ENCODE peak calls at places on chromosomes 13 and 19, in seven cellular contexts. T is neural progenitor cell, H is keratinocyte, G is body of pancreas, Z is PC-9, I is GM23248, B is heart right ventricle. N is an unnamed sample. For H3K4me1 and H3K27me3, the result is how much of the 10 kb centered on the place peaks cover.

GRCh38 chr13:34671136-34671535 is 270.9 kb upstream of the NBEA start:
- DNase-seq in T (no peak), H (no peak), G (no peak), Z (no peak), I (peak), B (peak), N (peak)

GRCh38 chr13:49620170-49620621 is 8.1 kb upstream of the ARL11 start:
- DNase-seq in T (no peak), H (no peak), G (no peak), Z (no peak), I (peak), B (no peak), N (peak)

GRCh38 chr19:44653343-44653742 is 9.6 kb downstream of the PVR start:
- DNase-seq in T (no peak), H (no peak), G (no peak), Z (no peak), I (no peak), B (no peak), N (no peak)

GRCh38 chr19:30076101-30076551 is 134.1 kb downstream of the URI1 start:
- DNase-seq in T (no peak), H (no peak), G (no peak), Z (no peak), I (no peak), B (no peak), N (no peak)

GRCh38 chr13:18936104-18936503 is 245.5 kb downstream of the TUBA3C start:
- DNase-seq in T (no peak), H (no peak), G (no peak), Z (no peak), I (peak), B (no peak), N (no peak)

GRCh38 chr13:109307027-109307426 is 479.4 kb downstream of the IRS2 start:
- DNase-seq in T (no peak), H (no peak), G (no peak), Z (no peak), I (no peak), B (no peak), N (no peak)

GRCh38 chr13:66138172-66138811 is 1091.8 kb downstream of the PCDH9 start:
- DNase-seq in T (no peak), H (no peak), G (no peak), Z (no peak), I (no peak), B (no peak), N (no peak)

GRCh38 chr19:43460362-43461016 is 4.9 kb downstream of the LYPD3 start:
- DNase-seq in T (no peak), H (no peak), G (no peak), Z (no peak), I (no peak), B (no peak), N (no peak)

GRCh38 chr13:73578251-73578875 is 519.6 kb downstream of the KLF5 start:
- DNase-seq in T (no peak), H (no peak), G (no peak), Z (no peak), I (peak), B (no peak), N (no peak)

GRCh38 chr19:50204811-50205675 is 1.6 kb downstream of the MYH14 start:
- DNase-seq in T (peak), H (no peak), G (peak), Z (peak), I (no peak), B (peak), N (peak)

GRCh38 chr13:97849305-97849704 is 104.2 kb upstream of the IPO5 start:
- DNase-seq in T (peak), H (no peak), G (no peak), Z (peak), I (peak), B (no peak), N (no peak)

GRCh38 chr19:1531587-1531986 is 7.7 kb downstream of the PLK5 start:
- DNase-seq in T (no peak), H (no peak), G (no peak), Z (no peak), I (no peak), B (no peak), N (peak)

GRCh38 chr13:73800011-73800410 is 334.2 kb downstream of the KLF12 start:
- DNase-seq in T (no peak), H (no peak), G (no peak), Z (no peak), I (no peak), B (no peak), N (no peak)

GRCh38 chr19:39474139-39474620 is 6.5 kb upstream of the TIMM50 start:
- DNase-seq in T (peak), H (no peak), G (peak), Z (no peak), I (peak), B (peak), N (peak)

GRCh38 chr13:49580980-49581680 is 4.2 kb downstream of the RCBTB1 start:
- DNase-seq in T (no peak), H (no peak), G (no peak), Z (no peak), I (no peak), B (no peak), N (no peak)

GRCh38 chr13:106471957-106472543 is 63.4 kb downstream of the EFNB2 start:
- DNase-seq in T (peak), H (peak), G (no peak), Z (peak), I (peak), B (peak), N (no peak)

GRCh38 chr13:76693086-76693485 is 193.1 kb downstream of the KCTD12 start:
- DNase-seq in T (no peak), H (no peak), G (no peak), Z (no peak), I (no peak), B (no peak), N (no peak)

GRCh38 chr13:101841687-101842086 is 389.2 kb downstream of the ITGBL1 start:
- DNase-seq in T (no peak), H (no peak), G (no peak), Z (no peak), I (no peak), B (no peak), N (no peak)

GRCh38 chr19:44585371-44586141 is 27.8 kb upstream of the IGSF23 start:
- DNase-seq in T (no peak), H (no peak), G (no peak), Z (peak), I (peak), B (no peak), N (no peak)

GRCh38 chr13:36343766-36344165 is 2.4 kb downstream of the SPART start:
- DNase-seq in T (no peak), H (no peak), G (no peak), Z (no peak), I (no peak), B (no peak), N (no peak)

GRCh38 chr19:45763691-45764294 is 5.3 kb downstream of the SIX5 start:
- DNase-seq in T (no peak), H (no peak), G (no peak), Z (no peak), I (no peak), B (no peak), N (peak)

GRCh38 chr13:28100149-28101121 is at the start of gene FLT3:
- DNase-seq in T (peak), H (no peak), G (peak), Z (no peak), I (peak), B (no peak), N (no peak)

GRCh38 chr13:83536153-83536552 is 346.1 kb downstream of the SLITRK1 start:
- DNase-seq in T (no peak), H (no peak), G (no peak), Z (no peak), I (no peak), B (no peak), N (no peak)

GRCh38 chr19:42440357-42441046 is 2.2 kb downstream of the CXCL17 start:
- DNase-seq in T (peak), H (no peak), G (peak), Z (no peak), I (peak), B (peak), N (peak)

GRCh38 chr13:74889321-74889720 is 592.6 kb downstream of the TBC1D4 start:
- DNase-seq in T (no peak), H (peak), G (no peak), Z (no peak), I (no peak), B (no peak), N (no peak)

GRCh38 chr19:4380254-4380727 is 20.1 kb downstream of the SH3GL1 start:
- DNase-seq in T (no peak), H (no peak), G (peak), Z (no peak), I (peak), B (peak), N (peak)

GRCh38 chr19:55687281-55688172 is 12.5 kb downstream of the EPN1 start:
- DNase-seq in T (no peak), H (no peak), G (no peak), Z (no peak), I (no peak), B (no peak), N (no peak)

GRCh38 chr19:35712910-35713845 is 4.6 kb upstream of the KMT2B start:
- DNase-seq in T (no peak), H (no peak), G (no peak), Z (no peak), I (no peak), B (no peak), N (peak)

GRCh38 chr19:47109177-47109540 is 4.4 kb downstream of the ZC3H4 start:
- DNase-seq in T (no peak), H (no peak), G (no peak), Z (no peak), I (no peak), B (no peak), N (no peak)

GRCh38 chr19:47107201-47107952 is 6.2 kb downstream of the ZC3H4 start:
- DNase-seq in T (no peak), H (no peak), G (peak), Z (peak), I (peak), B (no peak), N (no peak)

GRCh38 chr19:47109541-47110375 is 3.8 kb downstream of the ZC3H4 start:
- DNase-seq in T (no peak), H (no peak), G (no peak), Z (no peak), I (peak), B (no peak), N (no peak)

GRCh38 chr19:47106819-47107200 is 6.8 kb downstream of the ZC3H4 start:
- DNase-seq in T (no peak), H (no peak), G (no peak), Z (no peak), I (peak), B (no peak), N (no peak)

GRCh38 chr19:47107953-47108746 is 5.4 kb downstream of the ZC3H4 start:
- DNase-seq in T (no peak), H (no peak), G (no peak), Z (peak), I (peak), B (no peak), N (no peak)
- H3K4me1 ChIP-seq in T (under half), H (under half), G (under half), Z (under half), I (under half), B (under half), N (under half)

DNA sequence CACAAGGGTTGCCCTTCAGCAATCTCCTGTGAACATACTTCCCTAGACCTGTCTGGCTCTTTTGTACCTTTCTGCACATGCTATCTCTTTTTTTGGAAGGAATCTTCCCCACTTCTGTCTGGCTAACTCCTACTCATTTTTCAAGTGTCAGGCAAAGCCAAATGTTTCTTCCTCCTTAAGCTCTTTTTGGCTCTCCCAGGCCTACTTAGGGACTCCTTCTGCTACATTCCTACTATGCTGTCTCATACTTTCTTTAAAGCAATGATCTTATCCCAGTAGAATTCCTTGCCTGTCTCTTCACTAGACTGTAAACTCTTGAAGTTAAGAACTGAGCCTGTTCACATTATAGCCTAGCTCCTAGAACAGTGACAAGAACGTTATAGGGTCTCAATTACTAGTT is 114.9 kb upstream of the WASF3 start:
- DNase-seq in T (no peak), H (no peak), G (no peak), Z (no peak), I (peak), B (no peak), N (no peak)
- H3K27ac ChIP-seq in T (no peak), H (no peak), G (no peak), Z (no peak), I (peak), B (peak), N (no peak)

GRCh38 chr19:33535176-33535575 is 13.6 kb upstream of the PEPD start:
- DNase-seq in T (no peak), H (no peak), G (no peak), Z (peak), I (peak), B (no peak), N (peak)
- H3K27me3 ChIP-seq in T (under half), H (under half), G (under half), Z (under half), I (under half), B (under half), N (under half)

GRCh38 chr13:33265133-33265532 is 20.4 kb downstream of the STARD13 start:
- DNase-seq in T (no peak), H (no peak), G (no peak), Z (peak), I (no peak), B (no peak), N (no peak)
- H3K4me1 ChIP-seq in T (under half), H (under half), G (half or more), Z (under half), I (under half), B (half or more), N (under half)

DNA sequence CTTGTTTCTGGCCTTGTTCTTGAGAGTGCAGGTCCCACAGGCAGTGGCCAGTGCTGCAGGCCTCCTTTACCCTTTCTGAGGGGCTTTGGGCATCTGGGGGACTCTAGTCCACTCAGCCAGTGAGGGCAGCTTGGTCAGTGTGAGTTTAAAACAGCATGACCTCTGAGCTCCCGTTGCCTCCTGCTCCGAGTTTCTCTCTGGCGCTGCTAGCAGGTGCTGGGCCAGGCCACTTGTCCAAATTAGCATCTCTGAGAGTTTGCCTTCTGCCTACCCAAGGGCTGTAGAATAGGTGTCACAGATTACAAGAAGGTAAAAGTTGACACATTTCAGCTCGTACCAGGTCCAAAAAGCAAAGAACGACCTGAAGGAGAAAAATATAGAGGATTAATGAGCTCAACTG is 105.9 kb downstream of the SIPA1L3 start:
- DNase-seq in T (no peak), H (no peak), G (no peak), Z (no peak), I (no peak), B (no peak), N (no peak)
- H3K27ac ChIP-seq in T (no peak), H (no peak), G (no peak), Z (no peak), I (no peak), B (no peak), N (no peak)

DNA sequence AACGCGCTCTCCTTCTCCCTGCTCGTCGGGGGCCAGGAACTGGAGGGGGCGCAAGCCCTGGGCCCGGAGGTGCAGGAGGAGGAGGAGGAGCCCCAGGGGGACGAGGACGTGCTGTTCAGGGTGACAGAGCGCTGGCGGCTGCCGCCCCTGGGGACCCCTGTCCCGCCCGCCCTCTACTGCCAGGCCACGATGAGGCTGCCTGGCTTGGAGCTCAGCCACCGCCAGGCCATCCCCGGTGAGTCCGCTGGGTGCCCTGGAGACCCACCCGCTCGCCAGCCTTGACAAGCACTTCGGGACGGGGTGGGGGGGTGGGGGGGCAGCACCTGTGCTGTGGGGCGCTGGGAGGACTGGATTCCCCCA is 2.3 kb downstream of the MADCAM1 start:
- DNase-seq in T (no peak), H (no peak), G (no peak), Z (no peak), I (no peak), B (no peak), N (no peak)
- H3K27me3 ChIP-seq in T (half or more), H (under half), G (under half), Z (under half), I (under half), B (under half), N (under half)

GRCh38 chr13:40446365-40446764 is 220.1 kb downstream of the FOXO1 start:
- DNase-seq in T (no peak), H (no peak), G (no peak), Z (no peak), I (no peak), B (no peak), N (no peak)

GRCh38 chr13:40444241-40444640 is 222.2 kb downstream of the FOXO1 start:
- DNase-seq in T (no peak), H (no peak), G (no peak), Z (no peak), I (no peak), B (no peak), N (no peak)

GRCh38 chr13:40445557-40445990 is 220.9 kb downstream of the FOXO1 start:
- DNase-seq in T (no peak), H (peak), G (peak), Z (no peak), I (no peak), B (peak), N (peak)

GRCh38 chr13:40452038-40452666 is 214.3 kb downstream of the FOXO1 start:
- DNase-seq in T (no peak), H (no peak), G (no peak), Z (no peak), I (no peak), B (no peak), N (no peak)

DNA sequence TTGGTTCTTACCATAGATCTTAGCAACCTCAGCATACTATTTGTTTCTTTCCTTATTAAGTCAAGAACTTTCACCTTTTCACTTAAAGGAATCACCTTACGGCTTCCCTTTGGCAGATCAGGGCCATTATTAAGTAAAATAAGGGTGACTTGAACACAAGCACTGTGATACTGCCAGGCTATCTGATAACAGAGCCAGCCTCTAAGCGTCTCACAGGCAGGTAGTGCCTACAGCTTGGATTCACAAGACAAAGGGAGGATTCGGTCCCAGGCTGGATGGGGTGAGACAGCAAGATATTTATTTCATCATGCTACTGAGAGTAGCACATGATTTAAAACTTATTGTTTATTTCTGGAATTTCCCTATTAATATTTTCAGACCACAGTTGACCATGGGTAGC is 218.6 kb downstream of the FOXO1 start:
- DNase-seq in T (no peak), H (no peak), G (no peak), Z (no peak), I (no peak), B (no peak), N (no peak)
- H3K4me1 ChIP-seq in T (under half), H (under half), G (under half), Z (under half), I (under half), B (under half), N (under half)

GRCh38 chr13:99500839-99501134 is 485 bp upstream of the TM9SF2 start:
- DNase-seq in T (no peak), H (no peak), G (no peak), Z (no peak), I (no peak), B (no peak), N (no peak)
- H3K27ac ChIP-seq in T (peak), H (peak), G (peak), Z (peak), I (peak), B (peak), N (peak)

GRCh38 chr13:46178821-46179220 is 3.2 kb downstream of the LCP1 start:
- DNase-seq in T (no peak), H (no peak), G (no peak), Z (no peak), I (no peak), B (no peak), N (no peak)

GRCh38 chr13:46180393-46180792 is 1.6 kb downstream of the LCP1 start:
- DNase-seq in T (no peak), H (no peak), G (no peak), Z (no peak), I (no peak), B (no peak), N (no peak)

GRCh38 chr13:46179576-46180368 is 2.2 kb downstream of the LCP1 start:
- DNase-seq in T (no peak), H (no peak), G (no peak), Z (no peak), I (no peak), B (peak), N (peak)

GRCh38 chr13:46176756-46177155 is 5.2 kb downstream of the LCP1 start:
- DNase-seq in T (no peak), H (no peak), G (no peak), Z (no peak), I (no peak), B (no peak), N (no peak)

GRCh38 chr13:46178143-46178542 is 3.8 kb downstream of the LCP1 start:
- DNase-seq in T (no peak), H (no peak), G (no peak), Z (no peak), I (no peak), B (no peak), N (peak)
- H3K27me3 ChIP-seq in T (under half), H (under half), G (under half), Z (under half), I (under half), B (under half), N (under half)